ENCODE peak calls at places on chromosomes 4 and X, in four cellular contexts. J is H1, K is SJSA1, H is GM23338. V is an unnamed sample.

GRCh38 chr4:82710202-82710929 is 88.2 kb downstream of the SCD5 start:
- DNase-seq in K (no peak), H (peak; percentile 28), J (no peak), V (no peak)

GRCh38 chrX:135000516-135000915 is 9.7 kb downstream of the SMIM10 start:
- DNase-seq in H (no peak), J (no peak), K (no peak), V (peak; percentile 70)

GRCh38 chrX:39689374-39690104 is 408.2 kb downstream of the BCOR start:
- DNase-seq in H (peak; percentile 41), K (no peak), J (peak; percentile 46), V (no peak)

GRCh38 chr4:119559044-119559647 is 69.5 kb downstream of the PDE5A start:
- DNase-seq in J (no peak), K (no peak), H (peak; percentile 66), V (no peak)

GRCh38 chr4:9820343-9820742 is 38.9 kb downstream of the DRD5 start:
- DNase-seq in H (no peak), K (no peak), J (no peak), V (no peak)

GRCh38 chr4:97656034-97656720 is 487.1 kb downstream of the STPG2 start:
- DNase-seq in K (no peak), J (no peak), H (no peak), V (peak; percentile 1)

GRCh38 chr4:40309250-40309774 is 25.8 kb upstream of the CHRNA9 start:
- DNase-seq in J (peak; percentile 95), K (peak; percentile 74), H (peak; percentile 98), V (peak; percentile 66)

GRCh38 chrX:111262086-111262485 is 8.2 kb downstream of the CAPN6 start:
- DNase-seq in J (no peak), H (no peak), K (no peak), V (no peak)

GRCh38 chrX:17459008-17459407 is 84.0 kb downstream of the NHS start:
- DNase-seq in J (no peak), K (no peak), H (no peak), V (no peak)

GRCh38 chrX:48957477-48957826 is at the start of gene OTUD5:
- DNase-seq in J (peak; percentile 76), K (peak; percentile 61), H (peak; percentile 70), V (no peak)

GRCh38 chr4:78784255-78784654 is 8.1 kb downstream of the BMP2K start:
- DNase-seq in H (no peak), J (no peak), K (no peak), V (no peak)

GRCh38 chrX:29478336-29479069 is 736.9 kb upstream of the MAGEB2 start:
- DNase-seq in K (no peak), H (peak; percentile 60), J (peak; percentile 43), V (no peak)

GRCh38 chr4:868421-868820 is 42.5 kb upstream of the CPLX1 start:
- DNase-seq in H (no peak), K (no peak), J (no peak), V (no peak)

GRCh38 chr4:8198906-8199593 is at the start of gene SH3TC1:
- DNase-seq in K (peak; percentile 83), H (no peak), J (no peak), V (peak; percentile 88)

GRCh38 chr4:8201341-8201781 is 2.3 kb downstream of the SH3TC1 start:
- DNase-seq in K (no peak), H (no peak), J (no peak), V (no peak)

GRCh38 chr4:8202108-8202507 is 3.0 kb downstream of the SH3TC1 start:
- DNase-seq in H (no peak), K (no peak), J (no peak), V (no peak)

GRCh38 chr4:8199594-8200301 is 658 bp downstream of the SH3TC1 start:
- DNase-seq in H (no peak), J (no peak), K (no peak), V (no peak)

DNA sequence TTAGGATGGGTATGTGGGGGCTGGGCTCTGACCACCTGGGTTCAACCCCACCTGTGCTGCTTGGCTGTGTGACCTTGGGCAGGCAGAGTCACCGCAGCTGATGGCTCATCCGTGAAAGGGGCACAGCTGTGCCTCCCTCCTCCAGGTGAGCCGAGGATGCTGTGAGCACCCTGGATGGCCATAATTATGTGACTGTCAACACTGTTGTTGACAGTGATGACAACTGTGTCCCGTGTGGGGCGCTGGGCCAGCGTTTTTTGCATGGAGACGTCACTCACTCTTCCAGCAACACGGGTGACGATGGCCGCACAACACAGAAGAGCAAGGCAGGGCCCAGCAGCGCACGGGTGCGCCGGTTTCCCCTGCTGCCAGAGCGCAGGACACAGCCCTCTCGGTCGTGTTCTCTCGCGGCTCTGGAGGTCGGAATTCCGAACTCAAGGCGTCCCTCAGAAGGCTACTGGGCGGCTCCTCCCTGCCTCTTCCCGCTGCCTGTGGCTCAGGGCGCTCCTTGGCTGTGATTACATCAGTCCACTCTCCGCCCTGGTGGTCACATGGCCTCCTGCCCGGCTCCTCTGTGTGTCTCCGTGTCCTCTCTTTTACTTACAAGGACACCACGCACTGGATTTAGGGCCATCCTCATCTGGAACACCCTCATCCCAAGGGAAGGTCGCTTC is 1.3 kb downstream of the SH3TC1 start:
- DNase-seq in H (no peak), K (no peak), J (no peak), V (no peak)
- H3K4me1 ChIP-seq in H (no peaks in the 10 kb centered on the region), K (peaks cover 18% of the 10 kb centered on the region), J (no peaks in the 10 kb centered on the region), V (peaks cover 30% of the 10 kb centered on the region)

DNA sequence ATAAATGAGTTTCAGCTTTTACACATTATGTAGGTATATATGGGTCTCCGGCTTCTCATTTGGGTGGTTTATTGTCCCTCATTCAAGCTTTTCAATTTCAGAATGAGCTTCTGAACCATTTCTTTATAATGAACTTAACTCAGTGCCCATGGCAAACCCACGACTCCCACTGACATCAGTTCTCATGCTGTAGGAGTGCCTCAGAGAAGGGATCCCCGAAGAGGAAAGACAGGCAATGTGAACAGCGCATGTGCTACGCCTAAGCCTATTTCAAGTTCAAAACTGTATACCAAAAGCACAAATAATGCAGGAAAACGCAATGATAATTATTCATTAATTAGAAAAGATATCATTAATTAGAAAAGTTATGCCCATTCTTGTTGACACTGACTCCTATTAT is 156.5 kb downstream of the DCTD start:
- DNase-seq in H (no peak), K (no peak), J (no peak), V (no peak)
- H3K27ac ChIP-seq in H (no peak overlapping the region), K (no peak overlapping the region), J (no peak overlapping the region), V (no peak overlapping the region)

GRCh38 chr4:165115301-165115700 is 2.6 kb upstream of the TMEM192 start:
- DNase-seq in J (no peak), K (no peak), H (no peak), V (no peak)
- H3K4me1 ChIP-seq in J (no peaks in the 10 kb centered on the region), K (peaks cover 8% of the 10 kb centered on the region), H (peaks cover 5% of the 10 kb centered on the region), V (peaks cover 3% of the 10 kb centered on the region)

GRCh38 chr4:168734703-168735688 is 238.1 kb downstream of the PALLD start:
- DNase-seq in J (no peak), K (no peak), H (no peak), V (no peak)

GRCh38 chr4:168736831-168737230 is 240.0 kb downstream of the PALLD start:
- DNase-seq in K (no peak), J (no peak), H (no peak), V (no peak)

GRCh38 chr4:168735735-168736134 is 238.9 kb downstream of the PALLD start:
- DNase-seq in H (peak; percentile 14), J (no peak), K (no peak), V (no peak)

GRCh38 chr4:168739851-168740250 is 243.0 kb downstream of the PALLD start:
- DNase-seq in J (no peak), K (no peak), H (no peak), V (no peak)

DNA sequence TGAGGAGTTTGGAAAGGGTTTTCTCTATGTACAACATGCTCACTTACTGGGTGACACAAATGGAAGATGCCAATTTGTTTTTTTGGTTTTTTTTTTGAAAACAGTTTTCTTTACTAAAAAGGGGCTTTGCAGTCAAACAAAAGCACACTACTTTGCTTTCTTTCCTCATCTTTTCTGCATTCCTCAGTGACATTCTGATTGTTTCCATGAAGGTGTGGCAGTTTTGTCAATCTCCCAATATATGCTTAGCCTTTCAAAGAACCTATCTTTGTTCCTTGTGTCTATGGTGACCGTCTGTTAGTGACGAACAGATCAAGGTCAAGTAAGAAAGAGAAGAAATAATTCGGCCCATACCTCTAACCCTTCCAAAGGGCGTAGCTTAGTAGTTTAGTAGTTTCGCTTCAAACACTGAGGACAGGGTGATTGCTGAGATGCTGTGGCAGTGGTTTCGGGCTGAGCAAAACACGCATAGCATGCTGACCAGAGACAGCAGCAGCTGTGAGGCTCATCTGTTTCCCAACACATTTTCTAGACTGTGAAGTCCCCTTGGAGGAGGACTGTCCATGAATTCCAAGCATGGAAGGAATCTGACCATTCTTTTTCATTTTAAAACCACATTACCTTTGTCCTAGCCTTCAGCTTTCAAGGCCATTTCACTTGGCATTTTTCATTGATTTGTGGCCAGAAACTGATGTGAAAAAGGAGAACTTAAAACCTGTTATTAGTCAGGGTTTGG is 240.8 kb downstream of the PALLD start:
- DNase-seq in J (no peak), K (no peak), H (no peak), V (no peak)
- H3K27ac ChIP-seq in J (no peak overlapping the region), K (peak overlapping the region; percentile 15), H (no peak overlapping the region), V (no peak overlapping the region)

GRCh38 chr4:109043286-109043685 is 259.2 kb downstream of the COL25A1 start:
- DNase-seq in J (no peak), K (no peak), H (no peak), V (no peak)

GRCh38 chr4:109046549-109047171 is 255.8 kb downstream of the COL25A1 start:
- DNase-seq in H (no peak), J (no peak), K (no peak), V (no peak)

GRCh38 chr4:109040441-109040840 is 262.0 kb downstream of the COL25A1 start:
- DNase-seq in K (no peak), J (no peak), H (no peak), V (no peak)

GRCh38 chr4:109041463-109041862 is 261.0 kb downstream of the COL25A1 start:
- DNase-seq in K (no peak), J (no peak), H (no peak), V (no peak)

DNA sequence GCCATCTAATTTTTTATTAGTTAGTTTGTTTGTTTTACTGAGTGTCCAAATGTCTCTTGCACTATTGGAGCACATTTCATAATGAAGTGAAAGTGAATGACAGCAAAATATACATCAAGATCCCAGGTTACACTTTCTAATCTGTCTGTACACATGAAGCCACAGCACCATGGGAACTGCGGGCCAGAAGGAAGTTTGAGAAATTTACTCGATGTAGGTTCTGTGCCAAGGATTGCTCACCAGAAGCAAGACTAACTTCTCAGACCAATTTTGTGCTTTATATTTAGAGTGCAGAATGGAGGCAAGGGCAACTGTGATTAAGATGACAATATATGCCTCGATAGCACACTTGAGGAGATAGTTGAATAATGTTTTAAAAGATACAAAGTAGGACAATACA is 258.0 kb downstream of the COL25A1 start:
- DNase-seq in J (no peak), H (no peak), K (no peak), V (no peak)
- H3K4me1 ChIP-seq in J (no peaks in the 10 kb centered on the region), H (no peaks in the 10 kb centered on the region), K (peaks cover 21% of the 10 kb centered on the region), V (no peaks in the 10 kb centered on the region)

DNA sequence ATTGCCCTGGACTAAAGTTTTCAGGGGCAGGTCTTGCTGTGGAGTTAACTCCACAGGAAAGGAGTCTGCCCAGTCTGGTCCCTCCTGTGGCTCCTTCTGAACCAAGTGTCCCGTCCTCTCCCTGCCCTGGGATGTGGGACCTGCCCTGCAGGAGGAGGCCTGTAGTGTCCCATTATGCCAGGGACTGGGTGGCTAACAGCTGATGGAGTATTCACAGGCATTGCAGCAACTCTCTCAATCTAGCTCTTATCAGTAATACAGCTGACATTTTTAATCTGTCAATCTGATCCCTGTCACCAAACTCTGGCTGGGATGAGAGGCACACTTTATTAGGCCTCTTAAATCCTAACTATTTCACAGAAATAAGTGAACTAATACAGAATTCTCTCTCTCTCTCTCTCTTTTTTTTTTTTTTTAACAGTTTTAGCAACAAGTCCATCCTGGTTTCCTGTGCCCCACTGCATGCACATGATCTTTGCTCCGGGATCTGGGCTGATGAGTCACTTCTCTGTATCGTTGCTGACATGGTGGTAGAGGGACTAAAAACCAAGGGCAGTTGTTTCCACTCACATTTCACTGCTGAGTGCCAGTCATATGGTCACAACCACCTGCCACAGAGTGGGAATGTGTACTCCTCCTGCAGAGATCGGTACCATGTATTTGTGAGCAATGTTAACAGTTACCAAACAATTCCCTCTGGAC is 39.1 kb downstream of the HAND2 start:
- DNase-seq in H (no peak), J (no peak), K (no peak), V (no peak)
- H3K27ac ChIP-seq in H (no peak overlapping the region), J (no peak overlapping the region), K (no peak overlapping the region), V (no peak overlapping the region)

V was measured in PC-9.